ENCODE peak calls at places on chromosomes 2 and 18, in five cellular contexts. O, I, N, U and M are unnamed samples.

GRCh38 chr2:191721331-191721730 is 43.4 kb downstream of the NABP1 start:
- DNase-seq in U (no peak), O (peak), N (no peak), I (no peak), M (no peak)

GRCh38 chr2:197558393-197558792 is 42.5 kb downstream of the MOB4 start:
- DNase-seq in I (no peak), O (no peak), N (no peak), U (no peak), M (no peak)

GRCh38 chr2:117980783-117981676 is 32.8 kb downstream of the CCDC93 start:
- DNase-seq in I (no peak), N (no peak), O (no peak), U (no peak), M (no peak)

GRCh38 chr18:2856499-2856898 is 9.7 kb downstream of the EMILIN2 start:
- DNase-seq in U (no peak), N (no peak), O (no peak), I (no peak), M (no peak)

GRCh38 chr18:4748975-4749374 is 293.9 kb upstream of the DLGAP1 start:
- DNase-seq in O (no peak), I (no peak), N (no peak), U (no peak), M (no peak)

GRCh38 chr18:13455470-13455869 is 236.9 kb downstream of the LDLRAD4 start:
- DNase-seq in I (no peak), O (no peak), U (no peak), N (no peak), M (peak)

GRCh38 chr2:115733190-115733775 is 1290.8 kb downstream of the DPP10 start:
- DNase-seq in U (no peak), I (no peak), N (no peak), O (no peak), M (no peak)

GRCh38 chr2:29374823-29375222 is 259.6 kb downstream of the CLIP4 start:
- DNase-seq in N (no peak), U (no peak), I (no peak), O (no peak), M (no peak)

GRCh38 chr18:62683935-62684334 is 31.4 kb upstream of the PHLPP1 start:
- DNase-seq in I (no peak), N (no peak), U (no peak), O (no peak), M (no peak)

GRCh38 chr18:62365420-62365819 is 40.3 kb downstream of the TNFRSF11A start:
- DNase-seq in U (no peak), N (no peak), O (no peak), I (no peak), M (no peak)

GRCh38 chr2:177550264-177551200 is 158.0 kb downstream of the AGPS start:
- DNase-seq in O (no peak), I (no peak), U (no peak), N (no peak), M (no peak)

GRCh38 chr2:74528600-74529356 is 728 bp downstream of the AUP1 start:
- DNase-seq in U (no peak), N (no peak), I (no peak), O (no peak), M (no peak)

GRCh38 chr18:7079231-7079630 is 38.4 kb downstream of the LAMA1 start:
- DNase-seq in I (no peak), N (no peak), U (no peak), O (no peak), M (no peak)

GRCh38 chr2:174337337-174338154 is 2.8 kb downstream of the SP9 start:
- DNase-seq in U (peak), O (peak), N (peak), I (no peak), M (no peak)

GRCh38 chr2:16015903-16016265 is 75.5 kb downstream of the MYCN start:
- DNase-seq in U (no peak), N (no peak), O (no peak), I (no peak), M (no peak)

GRCh38 chr2:197255550-197255949 is 55.0 kb downstream of the ANKRD44 start:
- DNase-seq in N (peak), I (peak), O (peak), U (peak), M (peak)

GRCh38 chr18:36314098-36314497 is 16.6 kb downstream of the FHOD3 start:
- DNase-seq in I (no peak), U (no peak), N (no peak), O (peak), M (no peak)

GRCh38 chr18:47944972-47945843 is 14.7 kb upstream of the SMAD2 start:
- DNase-seq in U (no peak), O (no peak), I (no peak), N (no peak), M (no peak)

GRCh38 chr18:46067431-46068007 is 4.5 kb downstream of the PSTPIP2 start:
- DNase-seq in U (no peak), N (no peak), O (no peak), I (no peak), M (no peak)

GRCh38 chr2:88416016-88416663 is 36.4 kb downstream of the FOXI3 start:
- DNase-seq in N (no peak), U (no peak), I (no peak), O (peak), M (no peak)

GRCh38 chr2:41414486-41415230 is 633.2 kb upstream of the PKDCC start:
- DNase-seq in I (no peak), N (no peak), O (peak), U (no peak), M (no peak)

GRCh38 chr2:151668737-151669136 is 65.5 kb downstream of the NEB start:
- DNase-seq in U (no peak), I (no peak), N (no peak), O (peak), M (no peak)
- H3K4me3 ChIP-seq in U (no peak), I (no peak), N (no peak), O (no peak), M (no peak)

GRCh38 chr2:53087282-53087882 is 680.2 kb upstream of the CHAC2 start:
- DNase-seq in N (no peak), O (no peak), U (no peak), I (no peak), M (no peak)

GRCh38 chr2:53091183-53091582 is 676.4 kb upstream of the CHAC2 start:
- DNase-seq in N (no peak), O (no peak), U (no peak), I (no peak), M (no peak)

GRCh38 chr2:53093355-53093754 is 674.2 kb upstream of the CHAC2 start:
- DNase-seq in U (no peak), N (no peak), I (no peak), O (no peak), M (no peak)

DNA sequence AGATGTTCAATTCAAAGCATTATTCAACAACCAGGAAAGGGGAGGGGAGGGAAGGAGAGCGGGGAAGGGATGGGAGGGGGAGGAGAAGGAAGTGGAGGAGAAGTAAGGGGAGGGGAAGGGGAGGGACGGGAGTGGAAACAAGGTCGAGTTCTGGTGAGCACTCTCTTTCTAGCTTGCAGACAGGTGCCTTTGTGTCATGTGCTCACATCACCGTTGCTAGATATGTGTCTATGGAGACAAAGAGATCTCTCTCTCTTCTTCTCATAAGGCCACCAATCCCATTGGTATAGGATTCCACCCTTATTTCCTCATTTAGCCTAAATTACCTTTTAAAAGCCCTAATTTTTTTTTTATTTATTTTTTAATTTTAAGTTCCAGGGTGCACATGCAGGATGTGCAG is 679.5 kb upstream of the CHAC2 start:
- DNase-seq in O (no peak), N (no peak), U (no peak), I (no peak), M (no peak)
- TF ChIP-seq CTCF in O (no peak), N (no peak), U (no peak), I (no peak), M (no peak)

DNA sequence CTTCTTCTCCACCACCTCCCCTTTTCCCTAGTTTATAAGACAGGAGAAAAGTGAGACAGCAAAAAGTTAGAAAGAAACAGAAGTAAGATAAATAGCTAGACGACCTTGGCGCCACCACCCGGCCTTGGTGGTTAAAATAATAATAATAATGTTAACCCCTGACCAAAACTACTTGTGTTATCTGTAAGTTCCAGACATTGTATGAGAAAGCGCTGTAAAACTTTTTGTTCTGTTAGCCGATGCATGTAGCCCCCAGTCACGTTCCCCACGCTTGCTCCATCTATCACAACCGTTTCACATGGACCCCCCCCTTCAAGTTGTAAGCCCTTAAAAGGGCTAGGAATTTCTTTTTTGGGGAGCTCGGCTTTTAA is 1.5 kb upstream of the BUB1 start:
- DNase-seq in I (no peak), N (no peak), O (no peak), U (no peak), M (no peak)
- H3K4me3 ChIP-seq in I (peak), N (no peak), O (peak), U (no peak), M (peak)

DNA sequence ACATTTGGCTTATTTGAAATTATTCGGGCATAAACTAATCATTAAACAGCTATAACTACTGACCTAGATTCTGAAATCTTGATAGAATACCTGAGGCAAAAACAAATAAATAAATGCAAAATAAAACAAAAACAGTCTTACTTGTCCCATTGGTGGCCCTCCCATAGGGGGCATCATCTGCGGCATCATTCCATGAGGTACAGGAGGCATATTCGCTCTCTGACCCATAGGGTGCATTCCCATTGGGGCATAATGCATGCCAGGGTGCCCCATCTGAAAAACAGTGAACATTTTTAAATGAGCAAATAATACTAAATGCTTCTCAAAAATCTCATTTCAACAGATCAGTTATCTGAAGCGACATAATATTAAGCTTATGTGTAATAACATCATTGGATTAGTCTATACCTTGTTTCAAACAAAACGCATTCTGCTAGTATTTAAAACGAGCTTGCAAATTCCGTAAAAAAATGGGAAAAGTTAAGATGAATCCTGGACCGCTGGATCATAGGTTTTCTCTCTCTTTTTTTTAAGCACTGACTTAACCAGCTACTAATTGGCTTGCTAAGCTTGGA is 1.3 kb downstream of the PRPF40A start:
- DNase-seq in O (peak), U (no peak), I (no peak), N (no peak), M (no peak)
- TF ChIP-seq CTCF in O (peak), U (peak), I (no peak), N (peak), M (peak)

GRCh38 chr2:20049631-20050030 is 1.8 kb downstream of the LAPTM4A start:
- DNase-seq in O (no peak), I (no peak), N (no peak), U (no peak), M (no peak)
- H3K4me3 ChIP-seq in O (peak), I (peak), N (peak), U (peak), M (peak)